ENCODE peak calls at places on chromosomes 7 and 10, in six cellular contexts. I is sigmoid colon; D is MM.1S; Q is IMR-90; W is spleen; O is CD8-positive, alpha-beta T cell. K is an unnamed sample. For H3K4me1, the result is how much of the 10 kb centered on the place peaks cover.

GRCh38 chr10:59971915-59972314 is 65.6 kb upstream of the CCDC6 start:
- DNase-seq in I (no peak), D (no peak), Q (no peak), W (no peak), O (no peak), K (no peak)

GRCh38 chr7:28052933-28053332 is 127.7 kb downstream of the JAZF1 start:
- DNase-seq in I (no peak), D (no peak), Q (peak), W (no peak), O (no peak), K (no peak)

GRCh38 chr7:140005754-140006503 is 56.8 kb downstream of the PARP12 start:
- DNase-seq in I (peak), D (no peak), Q (no peak), W (peak), O (no peak), K (no peak)

GRCh38 chr10:24039331-24039730 is 169.6 kb upstream of the KIAA1217 start:
- DNase-seq in I (no peak), D (no peak), Q (no peak), W (no peak), O (no peak), K (no peak)

GRCh38 chr7:136957391-136957790 is 88.9 kb downstream of the CHRM2 start:
- DNase-seq in I (no peak), D (no peak), Q (peak), W (no peak), O (no peak), K (no peak)

GRCh38 chr10:111347386-111348005 is 270.7 kb downstream of the ADRA2A start:
- DNase-seq in I (no peak), D (no peak), Q (no peak), W (no peak), O (no peak), K (no peak)

GRCh38 chr10:96608262-96608661 is 21.4 kb upstream of the TM9SF3 start:
- DNase-seq in I (no peak), D (no peak), Q (no peak), W (no peak), O (no peak), K (no peak)

GRCh38 chr7:101319401-101319800 is 2.2 kb downstream of the IFT22 start:
- DNase-seq in I (no peak), D (no peak), Q (no peak), W (no peak), O (no peak), K (no peak)

GRCh38 chr7:129781128-129781855 is 169.8 kb downstream of the NRF1 start:
- DNase-seq in I (no peak), D (peak), Q (no peak), W (no peak), O (no peak), K (no peak)

GRCh38 chr10:7795605-7796004 is 7.6 kb downstream of the ATP5F1C start:
- DNase-seq in I (no peak), D (no peak), Q (peak), W (no peak), O (no peak), K (no peak)

GRCh38 chr10:30371954-30372353 is 22.9 kb upstream of the MTPAP start:
- DNase-seq in I (no peak), D (no peak), Q (no peak), W (no peak), O (no peak), K (no peak)

GRCh38 chr7:22569586-22570321 is 69.8 kb upstream of the STEAP1B start:
- DNase-seq in I (no peak), D (no peak), Q (peak), W (no peak), O (no peak), K (no peak)

GRCh38 chr7:107078517-107078966 is 34.0 kb downstream of the PRKAR2B start:
- DNase-seq in I (no peak), D (no peak), Q (peak), W (no peak), O (no peak), K (peak)

GRCh38 chr7:104976966-104977636 is 36.9 kb upstream of the KMT2E start:
- DNase-seq in I (no peak), D (no peak), Q (no peak), W (no peak), O (no peak), K (no peak)
- H3K27ac ChIP-seq in I (peak), D (no peak), Q (peak), W (no peak), O (no peak), K (no peak)

DNA sequence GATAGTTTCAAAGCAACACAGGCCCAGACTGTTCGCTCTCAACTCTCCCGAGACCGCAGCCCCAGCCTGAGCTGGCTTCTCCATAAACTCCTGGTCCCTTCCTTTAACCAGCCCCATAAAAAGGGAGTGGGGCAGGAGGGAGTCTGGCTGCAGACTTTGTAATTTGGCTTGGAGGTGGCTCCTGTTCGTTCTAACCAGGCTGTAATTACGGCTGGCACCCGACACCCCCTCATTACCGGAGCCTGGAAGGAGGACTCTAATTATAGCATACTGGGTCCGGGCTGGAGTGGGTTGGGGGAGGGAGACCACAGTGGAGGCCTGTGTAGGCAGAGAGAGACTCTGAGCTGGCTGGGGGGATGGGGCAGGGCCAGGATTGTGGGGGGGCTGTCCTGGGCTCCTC is 49.7 kb downstream of the UNC5B start:
- DNase-seq in I (no peak), D (no peak), Q (no peak), W (no peak), O (no peak), K (no peak)
- H3K4me1 ChIP-seq in I (under half), D (under half), Q (under half), W (under half), O (under half), K (under half)

DNA sequence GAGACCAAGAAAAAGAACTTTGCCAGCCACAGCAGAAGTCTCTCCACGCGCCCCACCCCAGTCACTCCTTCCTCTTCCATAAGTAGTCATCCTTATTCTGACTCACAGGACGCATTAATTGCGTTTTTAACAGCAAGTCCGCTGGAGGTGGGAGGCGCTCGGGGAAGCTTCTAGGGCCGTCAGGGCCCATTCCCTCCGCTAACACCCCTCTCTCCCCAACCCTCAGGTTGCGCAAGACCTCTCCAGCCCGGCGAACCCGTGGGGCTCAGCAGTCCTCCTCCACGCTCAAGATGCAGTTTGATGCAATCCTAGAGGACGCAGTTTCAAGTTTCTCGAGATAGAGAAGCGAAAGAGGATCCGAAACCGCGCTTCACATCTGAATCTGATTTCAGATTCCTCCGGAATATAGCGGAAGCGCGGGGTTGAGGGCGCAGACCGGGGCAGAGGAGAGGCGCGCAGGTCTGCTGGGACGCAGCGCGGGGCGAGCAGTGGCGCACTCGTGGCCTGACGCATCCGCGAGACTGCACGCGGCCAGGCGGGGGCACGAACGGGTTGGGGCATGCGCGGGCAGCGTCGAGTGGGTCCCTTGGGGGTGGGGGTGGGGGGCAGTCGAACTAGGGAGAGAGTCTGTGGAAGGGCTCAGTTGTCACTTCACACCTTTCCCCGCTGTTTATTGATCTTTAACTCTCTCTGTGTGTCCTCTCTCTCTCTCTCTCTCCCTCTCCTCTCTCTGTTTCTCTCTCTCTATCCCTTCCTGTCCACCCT is 37.8 kb upstream of the PSAP start:
- DNase-seq in I (peak), D (peak), Q (peak), W (peak), O (peak), K (no peak)
- H3K27ac ChIP-seq in I (peak), D (peak), Q (peak), W (peak), O (peak), K (peak)

GRCh38 chr10:62075414-62075813 is 173.9 kb downstream of the ARID5B start:
- DNase-seq in I (no peak), D (no peak), Q (no peak), W (no peak), O (no peak), K (no peak)

GRCh38 chr10:62077330-62078015 is 176.0 kb downstream of the ARID5B start:
- DNase-seq in I (no peak), D (no peak), Q (no peak), W (no peak), O (no peak), K (no peak)

GRCh38 chr10:62079885-62080559 is 178.5 kb downstream of the ARID5B start:
- DNase-seq in I (no peak), D (no peak), Q (no peak), W (no peak), O (no peak), K (no peak)

GRCh38 chr10:62075912-62076311 is 174.4 kb downstream of the ARID5B start:
- DNase-seq in I (no peak), D (no peak), Q (no peak), W (no peak), O (no peak), K (no peak)

GRCh38 chr10:62076872-62077271 is 175.4 kb downstream of the ARID5B start:
- DNase-seq in I (no peak), D (no peak), Q (peak), W (no peak), O (no peak), K (no peak)
- H3K4me1 ChIP-seq in I (half or more), D (under half), Q (half or more), W (under half), O (under half), K (under half)

DNA sequence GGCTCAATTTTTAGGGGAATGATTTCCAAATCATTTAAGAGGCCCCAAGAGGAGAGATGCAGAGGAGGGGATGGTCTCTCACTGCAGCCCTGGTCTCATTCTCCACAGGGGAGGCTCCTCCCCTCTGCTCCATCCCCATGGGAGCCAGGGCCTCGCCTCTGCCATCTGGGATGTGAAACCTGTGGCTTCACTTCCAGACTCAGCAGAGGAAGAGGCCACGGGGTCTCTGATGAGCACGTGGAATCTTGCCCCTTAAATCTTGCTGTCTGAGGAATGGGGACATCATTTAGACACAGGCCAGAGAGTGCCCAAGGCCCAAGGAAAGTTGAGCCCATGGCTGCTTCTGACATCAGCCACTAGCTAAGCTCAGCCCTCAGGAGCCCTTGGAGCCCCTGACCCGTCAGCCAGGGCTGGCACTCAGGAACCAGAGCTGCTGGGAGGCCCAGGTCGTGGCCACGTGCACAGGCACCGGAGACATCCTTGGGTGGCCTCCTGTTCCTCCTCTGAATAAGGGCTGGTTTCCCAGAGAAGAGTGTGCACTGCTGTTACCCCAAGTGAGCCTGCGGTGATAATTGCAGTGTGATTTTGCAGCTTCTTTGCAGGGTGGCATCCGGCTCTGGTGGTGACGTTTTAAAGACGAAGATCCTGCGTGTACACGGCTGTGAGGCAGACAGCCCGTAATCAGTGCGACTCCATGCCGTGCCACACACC is 50.5 kb downstream of the VIPR2 start:
- DNase-seq in I (peak), D (no peak), Q (no peak), W (peak), O (no peak), K (peak)
- H3K27ac ChIP-seq in I (peak), D (no peak), Q (no peak), W (no peak), O (no peak), K (no peak)

GRCh38 chr7:2253021-2253420 is 11.0 kb downstream of the NUDT1 start:
- DNase-seq in I (no peak), D (no peak), Q (no peak), W (no peak), O (no peak), K (no peak)
- H3K4me1 ChIP-seq in I (under half), D (under half), Q (under half), W (under half), O (under half), K (under half)

K was measured in RWPE2.